ENCODE peak calls at places on chromosome 22, in six cellular contexts. K is A549, X is K562, D is GM12878, T is HepG2, L is SK-N-SH. W is an unnamed sample.

GRCh38 chr22:50526849-50527801 is 1.7 kb upstream of the SCO2 start:
- DNase-seq in L (peak), X (peak), T (peak), D (no peak), K (peak), W (no peak)

GRCh38 chr22:27286711-27287110 is 514.8 kb downstream of the MN1 start:
- DNase-seq in K (no peak), D (no peak), T (no peak), X (no peak), L (peak), W (no peak)

GRCh38 chr22:32796865-32797573 is 4.5 kb upstream of the TIMP3 start:
- DNase-seq in X (peak), L (peak), K (peak), D (no peak), T (peak), W (no peak)

GRCh38 chr22:44523981-44524759 is 26.1 kb upstream of the RTL6 start:
- DNase-seq in X (no peak), K (no peak), L (no peak), T (no peak), D (no peak), W (no peak)

GRCh38 chr22:17811119-17811518 is 36.9 kb upstream of the BID start:
- DNase-seq in X (no peak), D (no peak), L (no peak), T (no peak), K (no peak), W (no peak)

GRCh38 chr22:21754523-21755128 is 19.0 kb upstream of the YPEL1 start:
- DNase-seq in K (no peak), X (peak), T (no peak), D (no peak), L (no peak), W (no peak)

GRCh38 chr22:46449974-46450745 is 87.3 kb downstream of the CELSR1 start:
- DNase-seq in D (no peak), T (no peak), K (no peak), X (no peak), L (no peak), W (no peak)

GRCh38 chr22:33811686-33812085 is 108.6 kb downstream of the LARGE1 start:
- DNase-seq in L (no peak), K (no peak), T (no peak), D (no peak), X (no peak), W (no peak)

GRCh38 chr22:20918663-20919220 is 1.5 kb downstream of the CRKL start:
- DNase-seq in T (peak), K (peak), D (no peak), L (peak), X (peak), W (no peak)

GRCh38 chr22:24444729-24445466 is 17.5 kb downstream of the ADORA2A start:
- DNase-seq in T (no peak), K (no peak), D (no peak), X (no peak), L (peak), W (no peak)

GRCh38 chr22:20211997-20212753 is 55.9 kb downstream of the RTN4R start:
- DNase-seq in K (no peak), L (peak), X (peak), D (no peak), T (no peak), W (no peak)

GRCh38 chr22:23216331-23217170 is 36.2 kb downstream of the BCR start:
- DNase-seq in X (peak), L (no peak), D (no peak), K (no peak), T (peak), W (no peak)

GRCh38 chr22:44975444-44976262 is 34.2 kb downstream of the PHF21B start:
- DNase-seq in D (no peak), X (peak), K (peak), T (peak), L (peak), W (peak)

GRCh38 chr22:31861226-31861840 is 83.0 kb upstream of the YWHAH start:
- DNase-seq in K (no peak), X (no peak), D (no peak), T (no peak), L (no peak), W (no peak)

GRCh38 chr22:23859201-23859600 is 1.5 kb downstream of the SLC2A11 start:
- DNase-seq in X (no peak), T (no peak), K (no peak), D (no peak), L (no peak), W (no peak)

GRCh38 chr22:45572444-45572843 is 69.8 kb downstream of the FBLN1 start:
- DNase-seq in X (no peak), T (no peak), D (no peak), L (no peak), K (no peak), W (no peak)

GRCh38 chr22:17742528-17742902 is 31.8 kb downstream of the BID start:
- DNase-seq in X (peak), T (peak), K (peak), D (no peak), L (peak), W (peak)

GRCh38 chr22:23182289-23183106 is 2.2 kb downstream of the BCR start:
- DNase-seq in D (peak), T (no peak), K (no peak), X (peak), L (no peak), W (no peak)

GRCh38 chr22:50730941-50731661 is 6.9 kb upstream of the ACR start:
- DNase-seq in K (no peak), L (peak), T (no peak), D (no peak), X (no peak), W (peak)

GRCh38 chr22:31628969-31629723 is 32.9 kb downstream of the PISD start:
- DNase-seq in D (no peak), X (peak), L (no peak), K (no peak), T (no peak), W (no peak)

GRCh38 chr22:45612451-45612901 is 59.2 kb upstream of the ATXN10 start:
- DNase-seq in K (no peak), X (no peak), T (no peak), D (no peak), L (no peak), W (no peak)

GRCh38 chr22:33747576-33748180 is 172.6 kb downstream of the LARGE1 start:
- DNase-seq in X (no peak), D (no peak), K (no peak), L (peak), T (no peak), W (no peak)

GRCh38 chr22:47596176-47596690 is 833.8 kb downstream of the TBC1D22A start:
- DNase-seq in D (no peak), L (no peak), X (no peak), T (no peak), K (no peak), W (no peak)

GRCh38 chr22:29380856-29381255 is 7.5 kb downstream of the AP1B1 start:
- DNase-seq in L (no peak), D (no peak), K (no peak), X (no peak), T (no peak), W (no peak)

GRCh38 chr22:29385305-29385704 is 3.1 kb downstream of the AP1B1 start:
- DNase-seq in K (no peak), D (no peak), X (no peak), L (no peak), T (peak), W (no peak)

GRCh38 chr22:29385748-29386147 is 2.6 kb downstream of the AP1B1 start:
- DNase-seq in D (peak), L (no peak), X (no peak), K (no peak), T (no peak), W (no peak)

GRCh38 chr22:29382575-29383328 is 5.6 kb downstream of the AP1B1 start:
- DNase-seq in L (no peak), X (no peak), T (no peak), D (no peak), K (no peak), W (no peak)

GRCh38 chr22:29383740-29384139 is 4.6 kb downstream of the AP1B1 start:
- DNase-seq in K (no peak), T (no peak), L (no peak), X (no peak), D (no peak), W (no peak)
- H3K4me2 ChIP-seq in K (no peak), T (no peak), L (no peak), X (peak), D (no peak), W (no peak)

GRCh38 chr22:41411021-41411851 is 29.5 kb downstream of the TEF start:
- DNase-seq in D (no peak), L (no peak), K (no peak), T (no peak), X (no peak), W (no peak)
- TF ChIP-seq CHD2 in D (no peak), L (no peak), K (no peak), T (no peak), X (no peak), W (no peak)

DNA sequence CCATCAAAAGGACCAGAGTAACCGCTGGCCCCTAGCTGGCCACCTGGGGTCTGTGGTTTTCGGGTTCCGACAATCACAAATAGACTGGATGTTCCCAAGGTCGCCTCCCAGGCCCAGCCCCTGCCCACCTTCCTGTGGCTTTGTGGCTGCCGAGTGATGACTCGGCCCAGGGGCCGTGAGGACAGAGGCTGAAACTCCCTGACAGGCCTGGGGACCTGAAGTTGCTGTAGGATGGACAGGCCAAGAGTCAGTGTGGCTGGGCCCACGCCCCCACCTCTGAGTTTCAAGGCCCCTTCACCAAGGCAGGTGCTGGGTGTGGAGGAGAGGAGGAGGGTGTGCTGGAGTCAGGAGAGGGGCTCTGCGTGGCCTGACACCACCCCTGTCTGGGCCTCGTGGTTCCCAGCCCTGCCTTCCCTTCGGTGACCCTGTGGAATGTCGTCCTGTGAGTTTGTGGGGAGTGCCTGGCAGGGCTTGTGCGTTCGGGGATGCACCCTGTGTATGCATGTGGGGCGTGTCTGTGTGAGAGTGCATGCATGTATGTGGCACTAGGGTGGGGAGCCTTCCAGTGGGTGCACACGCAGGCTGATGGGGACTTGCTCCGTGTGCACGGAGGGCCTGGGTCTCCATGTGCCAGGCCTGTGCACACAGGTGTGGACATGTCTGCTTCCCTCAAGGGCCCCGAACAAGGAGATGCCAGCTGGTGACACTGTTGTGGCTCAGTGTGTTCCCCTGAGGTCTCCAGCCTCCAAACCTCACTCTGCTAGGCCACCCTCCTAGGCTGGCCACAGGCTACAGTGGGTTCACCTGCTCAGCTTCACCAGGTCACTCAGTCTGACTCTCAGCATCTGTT is 8.4 kb upstream of the MGAT3 start:
- DNase-seq in D (no peak), L (no peak), X (no peak), T (no peak), K (no peak), W (no peak)
- H3K4me2 ChIP-seq in D (peak), L (no peak), X (no peak), T (no peak), K (no peak), W (no peak)

GRCh38 chr22:42329504-42329903 is 59.1 kb upstream of the TCF20 start:
- DNase-seq in X (no peak), L (no peak), T (no peak), D (no peak), K (no peak), W (no peak)

GRCh38 chr22:42330170-42330569 is 59.7 kb upstream of the TCF20 start:
- DNase-seq in T (no peak), D (no peak), X (no peak), K (no peak), L (no peak), W (no peak)

GRCh38 chr22:42333544-42333943 is 63.1 kb upstream of the TCF20 start:
- DNase-seq in D (no peak), L (no peak), T (no peak), K (no peak), X (no peak), W (no peak)

GRCh38 chr22:42332089-42332488 is 61.6 kb upstream of the TCF20 start:
- DNase-seq in D (no peak), K (no peak), L (no peak), T (no peak), X (no peak), W (no peak)

DNA sequence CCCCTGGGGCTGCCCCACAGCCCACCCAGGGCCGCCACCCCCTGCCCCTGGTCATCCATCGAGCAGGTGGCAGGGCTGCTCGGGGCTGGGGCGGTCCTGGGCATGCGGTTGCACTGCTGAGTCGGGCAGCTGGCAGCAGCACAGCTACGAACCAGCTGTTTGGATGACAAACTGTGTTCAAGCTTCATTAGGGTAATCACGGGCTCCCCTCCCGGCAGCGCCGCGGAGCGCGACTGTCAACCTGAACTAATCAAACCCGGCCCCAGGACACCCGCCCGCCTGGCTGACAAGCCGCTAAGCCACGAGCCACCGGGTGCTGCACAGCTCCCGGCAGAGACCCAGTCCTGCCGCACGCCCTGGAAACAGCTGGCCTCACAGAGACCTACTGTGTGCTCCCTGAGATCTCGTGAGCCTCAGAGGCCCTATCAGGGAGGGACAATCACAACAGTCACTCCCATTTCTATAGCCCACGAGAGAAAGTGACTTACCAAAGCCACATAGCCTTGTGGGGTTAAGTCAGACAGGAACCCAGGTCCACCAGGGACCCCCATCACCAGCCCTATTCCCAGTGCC is 60.6 kb upstream of the TCF20 start:
- DNase-seq in X (no peak), T (no peak), K (no peak), L (no peak), D (no peak), W (no peak)
- TF ChIP-seq CHD2 in X (no peak), T (no peak), K (no peak), L (no peak), D (no peak), W (no peak)

DNA sequence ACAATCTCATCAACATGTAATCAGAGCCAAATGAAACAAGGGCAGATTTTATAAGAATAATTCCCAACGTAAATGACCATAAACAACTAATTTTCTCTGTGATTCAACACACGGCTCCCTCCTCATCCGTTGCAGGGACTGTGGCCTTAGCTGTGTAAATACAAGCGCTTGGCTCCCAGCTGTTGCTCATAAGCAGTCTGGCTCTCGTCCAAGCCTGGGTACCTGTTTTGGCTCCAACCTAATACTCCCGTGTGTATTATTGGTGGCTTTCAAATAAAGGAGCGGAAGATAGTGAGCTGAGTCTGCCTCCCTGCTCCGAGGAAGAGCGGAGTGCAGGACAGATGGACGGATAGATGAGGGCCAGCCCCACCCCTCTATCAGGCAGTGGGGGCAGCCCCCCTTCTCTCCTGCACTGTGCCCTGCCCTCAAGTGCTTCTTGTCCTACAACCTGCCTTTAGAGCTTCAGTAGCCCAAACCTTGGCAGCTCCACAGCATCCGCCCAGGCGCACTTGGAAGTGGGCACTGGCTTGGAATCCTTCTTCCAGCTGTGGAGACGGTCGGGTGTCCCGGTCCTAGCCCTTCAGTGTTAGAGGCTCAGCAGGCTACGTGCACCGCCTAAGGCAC is 670.9 kb downstream of the BRD1 start:
- DNase-seq in L (peak), K (no peak), T (no peak), X (no peak), D (no peak), W (no peak)
- H3K4me2 ChIP-seq in L (no peak), K (no peak), T (no peak), X (no peak), D (no peak), W (no peak)

DNA sequence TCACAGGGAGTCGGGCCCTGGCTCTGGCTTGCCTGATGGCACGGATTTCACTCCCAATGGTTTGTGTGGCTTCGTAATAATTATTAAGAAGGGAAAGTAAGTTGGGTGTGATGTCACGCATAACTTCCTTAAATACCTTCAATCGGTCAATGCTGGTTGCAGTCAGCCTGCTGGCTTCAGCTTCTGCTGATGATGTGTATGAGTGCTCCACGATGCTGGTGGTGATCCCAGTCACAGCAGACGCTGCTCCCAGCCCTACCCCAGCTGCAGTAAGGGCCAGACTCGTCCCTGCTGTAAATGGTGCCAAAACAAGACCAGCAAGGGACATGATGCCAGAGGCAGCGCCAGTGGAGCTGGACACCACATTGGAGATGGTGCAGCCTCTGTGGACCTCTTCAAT is 19.1 kb downstream of the APOL3 start:
- DNase-seq in T (no peak), X (no peak), D (no peak), K (no peak), L (no peak), W (no peak)
- TF ChIP-seq CHD2 in T (no peak), X (no peak), D (no peak), K (no peak), L (no peak), W (no peak)

GRCh38 chr22:37105990-37106389 is 3.5 kb downstream of the TMPRSS6 start:
- DNase-seq in X (no peak), D (no peak), L (no peak), K (no peak), T (no peak), W (no peak)

GRCh38 chr22:37111156-37111717 is 1.7 kb upstream of the TMPRSS6 start:
- DNase-seq in X (no peak), K (no peak), T (no peak), D (no peak), L (no peak), W (no peak)

GRCh38 chr22:37112084-37112728 is 2.7 kb upstream of the TMPRSS6 start:
- DNase-seq in D (no peak), T (peak), K (no peak), X (no peak), L (no peak), W (no peak)

GRCh38 chr22:37107779-37108621 is 1.5 kb downstream of the TMPRSS6 start:
- DNase-seq in X (no peak), T (peak), K (no peak), L (no peak), D (no peak), W (no peak)

GRCh38 chr22:37109242-37109917 is at the start of gene TMPRSS6:
- DNase-seq in D (no peak), X (no peak), T (peak), L (no peak), K (no peak), W (no peak)
- H3K4me2 ChIP-seq in D (no peak), X (no peak), T (peak), L (no peak), K (no peak), W (no peak)